ENCODE peak calls at places on chromosomes 5 and 9, in six cellular contexts. One of them, this sample, is unnamed.

GRCh38 chr5:116739648-116740047 is 165.0 kb upstream of the SEMA6A start:
- DNase-seq in heart right ventricle: no peak
- DNase-seq in HCT116: no peak
- DNase-seq in OCI-LY7: no peak
- DNase-seq in uterus: no peak
- DNase-seq in left ventricle myocardium inferior: no peak
- DNase-seq in this sample: no peak

GRCh38 chr5:103522586-103522985 is 40.0 kb downstream of the NUDT12 start:
- DNase-seq in heart right ventricle: no peak
- DNase-seq in HCT116: no peak
- DNase-seq in OCI-LY7: no peak
- DNase-seq in uterus: no peak
- DNase-seq in left ventricle myocardium inferior: no peak
- DNase-seq in this sample: no peak

GRCh38 chr5:89417990-89418820 is 535.2 kb upstream of the MEF2C start:
- DNase-seq in heart right ventricle: no peak
- DNase-seq in HCT116: no peak
- DNase-seq in OCI-LY7: no peak
- DNase-seq in uterus: no peak
- DNase-seq in left ventricle myocardium inferior: no peak
- DNase-seq in this sample: no peak

GRCh38 chr9:4615251-4615650 is 46.8 kb upstream of the PLPP6 start:
- DNase-seq in heart right ventricle: no peak
- DNase-seq in HCT116: no peak
- DNase-seq in OCI-LY7: no peak
- DNase-seq in uterus: no peak
- DNase-seq in left ventricle myocardium inferior: no peak
- DNase-seq in this sample: no peak

GRCh38 chr5:169656125-169656990 is 19.3 kb downstream of the DOCK2 start:
- DNase-seq in heart right ventricle: peak
- DNase-seq in HCT116: no peak
- DNase-seq in OCI-LY7: no peak
- DNase-seq in uterus: no peak
- DNase-seq in left ventricle myocardium inferior: peak
- DNase-seq in this sample: no peak

GRCh38 chr5:146006470-146006869 is 70.1 kb downstream of the SH3RF2 start:
- DNase-seq in heart right ventricle: no peak
- DNase-seq in HCT116: no peak
- DNase-seq in OCI-LY7: no peak
- DNase-seq in uterus: no peak
- DNase-seq in left ventricle myocardium inferior: no peak
- DNase-seq in this sample: no peak

GRCh38 chr5:136129445-136129844 is 3.2 kb upstream of the SMAD5 start:
- DNase-seq in heart right ventricle: no peak
- DNase-seq in HCT116: no peak
- DNase-seq in OCI-LY7: no peak
- DNase-seq in uterus: no peak
- DNase-seq in left ventricle myocardium inferior: no peak
- DNase-seq in this sample: no peak

GRCh38 chr9:36007852-36008251 is 28.9 kb upstream of the RECK start:
- DNase-seq in heart right ventricle: no peak
- DNase-seq in HCT116: no peak
- DNase-seq in OCI-LY7: no peak
- DNase-seq in uterus: no peak
- DNase-seq in left ventricle myocardium inferior: no peak
- DNase-seq in this sample: no peak

DNA sequence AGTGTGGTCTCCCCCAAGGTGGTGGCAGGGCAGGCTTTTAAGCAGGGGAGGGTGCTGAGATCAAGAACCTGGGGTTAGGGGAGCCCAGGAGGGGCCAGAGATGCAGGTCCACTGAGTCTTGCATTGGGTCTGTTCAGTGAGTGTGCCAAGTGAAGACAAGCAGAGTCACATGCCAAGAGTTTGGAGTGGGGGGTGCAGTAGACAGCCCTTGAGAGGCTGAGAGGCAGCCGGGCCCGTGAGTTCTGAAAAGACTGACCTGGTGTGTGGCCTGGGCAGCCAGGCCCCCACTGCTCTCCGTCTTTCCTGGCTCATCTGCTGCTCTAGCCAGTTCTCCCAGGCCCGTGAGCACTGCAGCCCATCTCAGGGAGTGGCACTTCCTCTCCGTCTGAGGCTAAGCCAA is 120.0 kb downstream of the DAB2IP start:
- DNase-seq in heart right ventricle: peak
- DNase-seq in HCT116: no peak
- DNase-seq in OCI-LY7: no peak
- DNase-seq in uterus: peak
- DNase-seq in left ventricle myocardium inferior: peak
- DNase-seq in this sample: no peak
- H3K27ac ChIP-seq in heart right ventricle: no peak
- H3K27ac ChIP-seq in HCT116: no peak
- H3K27ac ChIP-seq in OCI-LY7: no peak
- H3K27ac ChIP-seq in uterus: peak
- H3K27ac ChIP-seq in left ventricle myocardium inferior: peak
- H3K27ac ChIP-seq in this sample: peak

GRCh38 chr9:129319076-129319937 is 141.2 kb upstream of the IER5L start:
- DNase-seq in heart right ventricle: no peak
- DNase-seq in HCT116: no peak
- DNase-seq in OCI-LY7: no peak
- DNase-seq in uterus: peak
- DNase-seq in left ventricle myocardium inferior: no peak
- DNase-seq in this sample: no peak
- H3K27ac ChIP-seq in heart right ventricle: peak
- H3K27ac ChIP-seq in HCT116: no peak
- H3K27ac ChIP-seq in OCI-LY7: no peak
- H3K27ac ChIP-seq in uterus: peak
- H3K27ac ChIP-seq in left ventricle myocardium inferior: peak
- H3K27ac ChIP-seq in this sample: peak

GRCh38 chr5:39178171-39178570 is 41.2 kb downstream of the FYB1 start:
- DNase-seq in heart right ventricle: no peak
- DNase-seq in HCT116: no peak
- DNase-seq in OCI-LY7: no peak
- DNase-seq in uterus: no peak
- DNase-seq in left ventricle myocardium inferior: no peak
- DNase-seq in this sample: no peak
- H3K27ac ChIP-seq in heart right ventricle: no peak
- H3K27ac ChIP-seq in HCT116: no peak
- H3K27ac ChIP-seq in OCI-LY7: no peak
- H3K27ac ChIP-seq in uterus: no peak
- H3K27ac ChIP-seq in left ventricle myocardium inferior: no peak
- H3K27ac ChIP-seq in this sample: no peak

DNA sequence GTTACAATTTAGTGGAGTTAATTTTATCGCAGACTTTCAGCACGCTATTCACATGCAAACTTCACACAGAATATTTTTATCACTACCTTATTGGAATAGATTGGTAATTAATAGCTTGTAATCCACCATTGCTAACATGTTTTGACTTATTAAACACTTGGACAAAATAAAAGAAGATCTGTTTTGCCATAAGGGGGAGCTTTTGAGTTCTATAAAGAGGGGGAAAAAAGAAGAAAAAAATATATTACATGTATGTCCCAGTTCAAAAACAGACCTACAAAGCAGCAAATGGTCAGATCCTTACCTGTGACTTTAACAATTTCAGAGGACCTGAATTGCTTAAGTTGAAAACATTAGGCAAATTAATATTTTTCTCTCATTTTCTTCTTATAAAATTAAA is 1.2 kb upstream of the PAPPA start:
- DNase-seq in heart right ventricle: no peak
- DNase-seq in HCT116: no peak
- DNase-seq in OCI-LY7: no peak
- DNase-seq in uterus: no peak
- DNase-seq in left ventricle myocardium inferior: no peak
- DNase-seq in this sample: no peak
- H3K27ac ChIP-seq in heart right ventricle: peak
- H3K27ac ChIP-seq in HCT116: no peak
- H3K27ac ChIP-seq in OCI-LY7: no peak
- H3K27ac ChIP-seq in uterus: peak
- H3K27ac ChIP-seq in left ventricle myocardium inferior: peak
- H3K27ac ChIP-seq in this sample: no peak

DNA sequence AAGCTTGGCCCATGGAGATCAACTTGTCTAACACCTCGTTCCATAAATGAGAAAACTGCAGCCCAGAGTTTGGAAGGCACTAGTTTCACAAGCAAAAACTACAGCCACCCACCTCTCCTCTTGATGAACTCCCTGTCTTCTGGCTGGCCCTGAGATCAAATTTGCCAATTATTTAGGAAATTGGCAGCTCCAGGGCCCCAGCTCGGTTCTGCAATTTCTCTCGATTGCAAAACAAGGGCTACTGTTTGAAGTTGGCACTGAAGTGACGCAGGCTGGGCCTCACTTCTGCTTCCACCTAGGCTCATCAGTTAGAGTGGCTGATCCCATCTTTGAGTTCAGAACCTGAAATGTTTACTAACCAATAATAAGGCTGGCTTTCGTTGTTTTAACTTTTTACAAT is 3.7 kb upstream of the GPX3 start:
- DNase-seq in heart right ventricle: no peak
- DNase-seq in HCT116: no peak
- DNase-seq in OCI-LY7: no peak
- DNase-seq in uterus: no peak
- DNase-seq in left ventricle myocardium inferior: peak
- DNase-seq in this sample: no peak
- H3K27ac ChIP-seq in heart right ventricle: no peak
- H3K27ac ChIP-seq in HCT116: no peak
- H3K27ac ChIP-seq in OCI-LY7: no peak
- H3K27ac ChIP-seq in uterus: no peak
- H3K27ac ChIP-seq in left ventricle myocardium inferior: peak
- H3K27ac ChIP-seq in this sample: no peak

GRCh38 chr5:151569132-151570046 is 21.7 kb downstream of the FAT2 start:
- DNase-seq in heart right ventricle: no peak
- DNase-seq in HCT116: no peak
- DNase-seq in OCI-LY7: no peak
- DNase-seq in uterus: no peak
- DNase-seq in left ventricle myocardium inferior: no peak
- DNase-seq in this sample: no peak
- H3K27ac ChIP-seq in heart right ventricle: no peak
- H3K27ac ChIP-seq in HCT116: no peak
- H3K27ac ChIP-seq in OCI-LY7: no peak
- H3K27ac ChIP-seq in uterus: no peak
- H3K27ac ChIP-seq in left ventricle myocardium inferior: no peak
- H3K27ac ChIP-seq in this sample: no peak

GRCh38 chr9:136857606-136858412 is 5.7 kb downstream of the MAMDC4 start:
- DNase-seq in heart right ventricle: peak
- DNase-seq in HCT116: no peak
- DNase-seq in OCI-LY7: no peak
- DNase-seq in uterus: no peak
- DNase-seq in left ventricle myocardium inferior: peak
- DNase-seq in this sample: no peak

GRCh38 chr9:136858844-136859757 is 7.0 kb downstream of the MAMDC4 start:
- DNase-seq in heart right ventricle: peak
- DNase-seq in HCT116: no peak
- DNase-seq in OCI-LY7: no peak
- DNase-seq in uterus: peak
- DNase-seq in left ventricle myocardium inferior: peak
- DNase-seq in this sample: peak

GRCh38 chr9:136859821-136860269 is 6.3 kb downstream of the EDF1 start:
- DNase-seq in heart right ventricle: no peak
- DNase-seq in HCT116: no peak
- DNase-seq in OCI-LY7: no peak
- DNase-seq in uterus: no peak
- DNase-seq in left ventricle myocardium inferior: peak
- DNase-seq in this sample: no peak

GRCh38 chr9:136857166-136857565 is 5.0 kb downstream of the MAMDC4 start:
- DNase-seq in heart right ventricle: peak
- DNase-seq in HCT116: no peak
- DNase-seq in OCI-LY7: no peak
- DNase-seq in uterus: peak
- DNase-seq in left ventricle myocardium inferior: peak
- DNase-seq in this sample: no peak

DNA sequence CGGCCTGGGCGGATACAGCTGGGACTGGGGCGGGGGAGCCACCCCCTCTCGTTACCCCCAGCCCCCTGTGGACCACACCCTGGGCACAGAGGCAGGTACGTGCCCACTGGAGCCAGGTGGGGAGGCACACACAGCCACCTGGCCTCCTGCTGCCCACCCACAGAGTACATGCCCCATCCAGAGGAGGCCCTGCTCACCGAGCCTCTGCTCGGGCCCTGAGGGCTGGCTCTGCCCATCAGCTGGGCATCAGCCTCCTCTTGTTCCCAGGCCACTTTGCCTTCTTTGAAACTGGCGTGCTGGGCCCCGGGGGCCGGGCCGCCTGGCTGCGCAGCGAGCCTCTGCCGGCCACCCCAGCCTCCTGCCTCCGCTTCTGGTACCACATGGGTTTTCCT is 6.3 kb downstream of the MAMDC4 start:
- DNase-seq in heart right ventricle: no peak
- DNase-seq in HCT116: no peak
- DNase-seq in OCI-LY7: no peak
- DNase-seq in uterus: no peak
- DNase-seq in left ventricle myocardium inferior: no peak
- DNase-seq in this sample: no peak
- H3K27ac ChIP-seq in heart right ventricle: peak
- H3K27ac ChIP-seq in HCT116: peak
- H3K27ac ChIP-seq in OCI-LY7: no peak
- H3K27ac ChIP-seq in uterus: no peak
- H3K27ac ChIP-seq in left ventricle myocardium inferior: peak
- H3K27ac ChIP-seq in this sample: no peak

GRCh38 chr9:90014421-90014820 is 409.6 kb downstream of the GADD45G start:
- DNase-seq in heart right ventricle: no peak
- DNase-seq in HCT116: no peak
- DNase-seq in OCI-LY7: no peak
- DNase-seq in uterus: no peak
- DNase-seq in left ventricle myocardium inferior: no peak
- DNase-seq in this sample: no peak
- H3K27ac ChIP-seq in heart right ventricle: no peak
- H3K27ac ChIP-seq in HCT116: no peak
- H3K27ac ChIP-seq in OCI-LY7: no peak
- H3K27ac ChIP-seq in uterus: no peak
- H3K27ac ChIP-seq in left ventricle myocardium inferior: no peak
- H3K27ac ChIP-seq in this sample: no peak

This sample was measured in substantia nigra.